ENCODE peak calls at places on chromosomes 7 and 10, in four cellular contexts. One of them, this sample, is unnamed.

GRCh38 chr10:66176772-66177171 is 749.1 kb upstream of the LRRTM3 start:
- DNase-seq in K562: no peak
- DNase-seq in GM12878: no peak
- DNase-seq in HepG2: no peak
- DNase-seq in this sample: no peak

GRCh38 chr10:36336315-36336714 is 694.2 kb upstream of the FZD8 start:
- DNase-seq in K562: no peak
- DNase-seq in GM12878: no peak
- DNase-seq in HepG2: no peak
- DNase-seq in this sample: no peak

GRCh38 chr7:47080816-47081215 is 501.1 kb downstream of the TNS3 start:
- DNase-seq in K562: no peak
- DNase-seq in GM12878: no peak
- DNase-seq in HepG2: no peak
- DNase-seq in this sample: no peak

GRCh38 chr7:143408686-143409551 is at the start of gene EPHA1:
- DNase-seq in K562: peak; percentile 91
- DNase-seq in GM12878: no peak
- DNase-seq in HepG2: no peak
- DNase-seq in this sample: no peak

GRCh38 chr7:1679326-1679965 is 9.4 kb downstream of the ELFN1 start:
- DNase-seq in K562: no peak
- DNase-seq in GM12878: no peak
- DNase-seq in HepG2: no peak
- DNase-seq in this sample: peak; percentile 42

GRCh38 chr10:48406204-48406603 is 99.7 kb downstream of the MAPK8 start:
- DNase-seq in K562: peak; percentile 51
- DNase-seq in GM12878: no peak
- DNase-seq in HepG2: no peak
- DNase-seq in this sample: no peak

GRCh38 chr7:12770227-12770975 is 83.0 kb downstream of the ARL4A start:
- DNase-seq in K562: no peak
- DNase-seq in GM12878: no peak
- DNase-seq in HepG2: peak; percentile 5
- DNase-seq in this sample: no peak

GRCh38 chr7:115940462-115941060 is 90.0 kb downstream of the TFEC start:
- DNase-seq in K562: no peak
- DNase-seq in GM12878: no peak
- DNase-seq in HepG2: no peak
- DNase-seq in this sample: no peak

GRCh38 chr7:102044641-102044983 is 227.2 kb downstream of the CUX1 start:
- DNase-seq in K562: no peak
- DNase-seq in GM12878: no peak
- DNase-seq in HepG2: no peak
- DNase-seq in this sample: peak; percentile 82

GRCh38 chr7:131067220-131067619 is 260.5 kb upstream of the MKLN1 start:
- DNase-seq in K562: no peak
- DNase-seq in GM12878: no peak
- DNase-seq in HepG2: no peak
- DNase-seq in this sample: no peak

GRCh38 chr10:34580643-34581042 is 234.5 kb downstream of the PARD3 start:
- DNase-seq in K562: no peak
- DNase-seq in GM12878: no peak
- DNase-seq in HepG2: peak; percentile 17
- DNase-seq in this sample: no peak

GRCh38 chr10:93566435-93567276 is at the start of gene FFAR4:
- DNase-seq in K562: no peak
- DNase-seq in GM12878: no peak
- DNase-seq in HepG2: no peak
- DNase-seq in this sample: peak; percentile 53

GRCh38 chr10:101492205-101492604 is 95.9 kb downstream of the POLL start:
- DNase-seq in K562: no peak
- DNase-seq in GM12878: no peak
- DNase-seq in HepG2: no peak
- DNase-seq in this sample: no peak

GRCh38 chr7:146076344-146076743 is 40.3 kb upstream of the CNTNAP2 start:
- DNase-seq in K562: no peak
- DNase-seq in GM12878: no peak
- DNase-seq in HepG2: no peak
- DNase-seq in this sample: no peak

GRCh38 chr7:151125459-151125834 is 39.2 kb downstream of the AGAP3 start:
- DNase-seq in K562: no peak
- DNase-seq in GM12878: no peak
- DNase-seq in HepG2: no peak
- DNase-seq in this sample: no peak

GRCh38 chr7:87874066-87874465 is 2.1 kb downstream of the SLC25A40 start:
- DNase-seq in K562: no peak
- DNase-seq in GM12878: no peak
- DNase-seq in HepG2: no peak
- DNase-seq in this sample: no peak

GRCh38 chr10:108375691-108376090 is 1211.2 kb upstream of the SORCS1 start:
- DNase-seq in K562: no peak
- DNase-seq in GM12878: no peak
- DNase-seq in HepG2: no peak
- DNase-seq in this sample: no peak

GRCh38 chr10:46291817-46292572 is 5.2 kb downstream of the ANTXRL start:
- DNase-seq in K562: no peak
- DNase-seq in GM12878: no peak
- DNase-seq in HepG2: no peak
- DNase-seq in this sample: no peak

GRCh38 chr10:96585726-96586418 is 940 bp downstream of the TM9SF3 start:
- DNase-seq in K562: no peak
- DNase-seq in GM12878: no peak
- DNase-seq in HepG2: no peak
- DNase-seq in this sample: no peak

GRCh38 chr10:13102002-13102794 is 2.2 kb downstream of the OPTN start:
- DNase-seq in K562: no peak
- DNase-seq in GM12878: no peak
- DNase-seq in HepG2: peak; percentile 51
- DNase-seq in this sample: no peak
- TF ChIP-seq ZBTB33 in K562: no peak
- TF ChIP-seq ZBTB33 in GM12878: no peak
- TF ChIP-seq ZBTB33 in HepG2: no peak
- TF ChIP-seq ZBTB33 in this sample: no peak

DNA sequence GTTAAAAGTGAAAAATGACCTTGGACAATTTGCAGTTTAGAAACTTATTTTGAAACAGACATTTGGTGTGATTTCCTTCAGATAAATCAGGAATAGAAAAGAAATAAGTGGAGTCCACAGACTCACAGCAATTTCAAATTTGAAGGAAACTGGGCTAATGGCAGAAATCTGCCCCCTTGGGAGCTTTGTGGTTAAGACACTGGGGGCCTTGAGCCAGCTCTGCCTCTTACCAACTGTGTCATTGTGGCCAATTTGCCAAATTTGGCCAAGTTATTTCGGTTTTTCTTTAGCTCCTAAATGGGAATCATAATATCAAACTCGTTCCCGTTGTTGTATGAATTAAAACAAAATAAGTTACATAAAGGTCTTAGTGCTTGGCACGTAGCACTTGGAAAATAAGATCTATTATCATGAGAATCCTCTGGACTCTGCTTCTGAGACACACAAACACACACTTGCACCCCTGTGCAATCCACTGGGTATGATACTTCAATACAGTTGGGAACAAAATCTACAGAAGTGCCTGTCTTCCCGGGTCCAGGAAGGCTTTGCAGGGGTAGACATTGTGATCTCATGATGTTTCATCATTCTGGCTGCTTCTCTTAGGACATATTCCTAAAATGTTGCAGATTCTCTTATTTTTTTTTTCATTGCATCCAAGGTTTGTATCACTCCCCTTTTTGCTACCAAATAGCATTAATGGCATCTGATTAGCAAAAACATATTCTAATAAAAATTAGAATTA is 4.9 kb downstream of the ARMC3 start:
- DNase-seq in K562: no peak
- DNase-seq in GM12878: no peak
- DNase-seq in HepG2: no peak
- DNase-seq in this sample: no peak
- TF ChIP-seq SMC3 in K562: no peak
- TF ChIP-seq SMC3 in GM12878: no peak
- TF ChIP-seq SMC3 in HepG2: no peak
- TF ChIP-seq SMC3 in this sample: no peak

GRCh38 chr10:60549686-60550085 is 160.0 kb upstream of the ANK3 start:
- DNase-seq in K562: no peak
- DNase-seq in GM12878: no peak
- DNase-seq in HepG2: peak; percentile 6
- DNase-seq in this sample: no peak
- TF ChIP-seq ZBTB33 in K562: no peak
- TF ChIP-seq ZBTB33 in GM12878: no peak
- TF ChIP-seq ZBTB33 in HepG2: no peak
- TF ChIP-seq ZBTB33 in this sample: no peak

DNA sequence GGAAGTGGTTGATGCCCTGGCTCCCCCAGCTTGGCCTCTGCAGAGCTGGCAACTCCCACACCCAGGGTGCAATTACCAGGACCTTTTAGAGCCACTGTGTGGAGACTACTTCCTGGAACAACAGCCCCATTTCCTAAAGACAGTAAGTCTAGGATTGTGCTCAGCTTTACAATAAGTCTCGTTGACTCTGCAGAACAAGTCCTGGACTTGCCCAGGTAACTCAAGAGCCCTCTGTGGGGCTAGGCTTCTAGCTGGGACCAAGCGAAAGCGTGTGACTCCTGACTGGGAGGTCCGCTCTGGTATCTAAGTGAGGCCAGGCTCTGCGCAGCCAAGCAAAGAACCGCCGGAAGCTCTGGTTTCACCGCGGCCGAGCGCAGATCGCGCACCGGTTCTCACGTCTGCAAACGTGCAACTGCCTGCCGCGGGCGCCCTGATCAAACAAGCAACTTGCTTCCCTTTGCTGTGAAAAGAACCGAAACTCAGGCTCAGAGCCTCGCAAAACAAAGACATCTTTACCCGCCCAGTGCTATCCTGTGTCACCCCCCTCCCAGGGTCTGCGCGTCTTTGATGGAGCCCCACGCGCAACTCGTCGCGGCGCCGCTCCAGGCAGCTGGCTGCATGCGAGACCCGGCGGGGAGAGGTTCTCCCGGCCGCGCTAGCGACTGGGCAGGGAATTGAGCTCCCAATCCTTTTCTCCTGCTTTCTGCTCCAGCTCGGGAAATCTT is 4.4 kb upstream of the PDLIM1 start:
- DNase-seq in K562: peak; percentile 28
- DNase-seq in GM12878: peak; percentile 96
- DNase-seq in HepG2: no peak
- DNase-seq in this sample: no peak
- TF ChIP-seq SMC3 in K562: no peak
- TF ChIP-seq SMC3 in GM12878: no peak
- TF ChIP-seq SMC3 in HepG2: no peak
- TF ChIP-seq SMC3 in this sample: no peak

GRCh38 chr7:112723416-112723815 is 66.8 kb downstream of the TMEM168 start:
- DNase-seq in K562: no peak
- DNase-seq in GM12878: no peak
- DNase-seq in HepG2: no peak
- DNase-seq in this sample: no peak
- TF ChIP-seq ZBTB33 in K562: no peak
- TF ChIP-seq ZBTB33 in GM12878: no peak
- TF ChIP-seq ZBTB33 in HepG2: no peak
- TF ChIP-seq ZBTB33 in this sample: no peak

GRCh38 chr7:42186181-42186580 is 50.8 kb downstream of the GLI3 start:
- DNase-seq in K562: peak; percentile 16
- DNase-seq in GM12878: no peak
- DNase-seq in HepG2: no peak
- DNase-seq in this sample: peak; percentile 30
- TF ChIP-seq SMC3 in K562: no peak
- TF ChIP-seq SMC3 in GM12878: no peak
- TF ChIP-seq SMC3 in HepG2: no peak
- TF ChIP-seq SMC3 in this sample: peak; percentile 17

DNA sequence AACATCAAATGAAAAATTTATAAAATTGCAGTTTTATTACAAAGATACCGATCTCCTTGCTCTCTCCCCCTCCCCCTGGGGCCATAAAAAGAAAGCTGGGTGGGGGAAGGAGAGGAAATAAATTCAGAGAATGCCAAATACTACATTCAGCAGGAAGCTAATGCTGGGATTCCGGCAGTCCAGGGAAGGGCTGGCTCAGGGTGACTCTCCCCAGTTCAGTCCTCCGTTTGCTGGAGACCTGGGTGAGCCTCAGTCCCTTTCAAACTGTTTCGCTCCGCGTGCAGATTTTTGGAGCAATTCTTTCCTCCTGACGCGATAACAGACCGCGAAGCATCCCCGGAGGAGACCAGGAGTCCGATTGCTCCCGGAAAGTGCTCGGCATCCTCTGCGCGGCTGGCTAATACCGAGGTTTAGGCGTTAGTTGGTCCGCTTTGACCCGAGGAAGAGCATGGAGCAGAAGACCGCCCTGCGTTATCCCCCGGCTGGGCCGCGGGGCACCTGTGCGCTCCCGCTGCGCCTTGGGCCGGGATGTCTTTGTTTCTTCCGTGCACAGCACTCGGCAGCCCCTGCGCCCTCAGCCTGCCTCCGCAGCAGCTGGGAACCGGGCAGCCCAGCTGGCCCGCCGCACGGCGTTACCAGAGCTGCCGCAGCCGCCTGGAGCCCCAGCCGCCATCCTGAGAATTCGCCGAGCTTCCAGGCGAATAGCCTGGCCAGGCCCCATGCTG is 3.9 kb upstream of the HOXA2 start:
- DNase-seq in K562: no peak
- DNase-seq in GM12878: no peak
- DNase-seq in HepG2: no peak
- DNase-seq in this sample: peak; percentile 73
- TF ChIP-seq ZBTB33 in K562: no peak
- TF ChIP-seq ZBTB33 in GM12878: no peak
- TF ChIP-seq ZBTB33 in HepG2: no peak
- TF ChIP-seq ZBTB33 in this sample: no peak

GRCh38 chr7:20650782-20651181 is 35.3 kb downstream of the ABCB5 start:
- DNase-seq in K562: no peak
- DNase-seq in GM12878: no peak
- DNase-seq in HepG2: no peak
- DNase-seq in this sample: no peak
- TF ChIP-seq SMC3 in K562: no peak
- TF ChIP-seq SMC3 in GM12878: no peak
- TF ChIP-seq SMC3 in HepG2: no peak
- TF ChIP-seq SMC3 in this sample: no peak

This sample was measured in SK-N-SH.